ENCODE peak calls at places on chromosomes 13 and 19, in nine cellular contexts. One of them, this sample, is unnamed.

GRCh38 chr19:53521373-53522202 is 16.4 kb upstream of the ZNF331 start:
- DNase-seq in astrocyte of the cerebellum: no peak
- DNase-seq in tibial artery: no peak
- DNase-seq in bronchial epithelial cell: no peak
- DNase-seq in AG10803: no peak
- DNase-seq in A549: no peak
- DNase-seq in breast epithelium: no peak
- DNase-seq in heart right ventricle: no peak
- DNase-seq in testis: no peak
- DNase-seq in this sample: no peak

GRCh38 chr19:33395561-33396550 is 22.3 kb downstream of the CEBPG start:
- DNase-seq in breast epithelium: peak
- DNase-seq in AG10803: peak
- DNase-seq in tibial artery: peak
- DNase-seq in bronchial epithelial cell: no peak
- DNase-seq in astrocyte of the cerebellum: no peak
- DNase-seq in A549: no peak
- DNase-seq in heart right ventricle: peak
- DNase-seq in testis: peak
- DNase-seq in this sample: no peak

GRCh38 chr19:43408043-43408442 is 6.6 kb upstream of the TEX101 start:
- DNase-seq in testis: peak
- DNase-seq in heart right ventricle: no peak
- DNase-seq in A549: no peak
- DNase-seq in breast epithelium: no peak
- DNase-seq in bronchial epithelial cell: no peak
- DNase-seq in AG10803: no peak
- DNase-seq in tibial artery: no peak
- DNase-seq in astrocyte of the cerebellum: no peak
- DNase-seq in this sample: no peak

GRCh38 chr13:49319555-49320350 is 72.0 kb downstream of the CDADC1 start:
- DNase-seq in A549: no peak
- DNase-seq in tibial artery: no peak
- DNase-seq in heart right ventricle: no peak
- DNase-seq in breast epithelium: no peak
- DNase-seq in testis: no peak
- DNase-seq in AG10803: peak
- DNase-seq in bronchial epithelial cell: no peak
- DNase-seq in astrocyte of the cerebellum: no peak
- DNase-seq in this sample: no peak

GRCh38 chr19:39430675-39431593 is 4.8 kb downstream of the RPS16 start:
- DNase-seq in AG10803: peak
- DNase-seq in bronchial epithelial cell: peak
- DNase-seq in A549: peak
- DNase-seq in heart right ventricle: no peak
- DNase-seq in testis: no peak
- DNase-seq in astrocyte of the cerebellum: peak
- DNase-seq in breast epithelium: no peak
- DNase-seq in tibial artery: no peak
- DNase-seq in this sample: peak

GRCh38 chr13:38657191-38657590 is 29.7 kb upstream of the FREM2 start:
- DNase-seq in heart right ventricle: no peak
- DNase-seq in testis: no peak
- DNase-seq in breast epithelium: no peak
- DNase-seq in astrocyte of the cerebellum: peak
- DNase-seq in A549: no peak
- DNase-seq in tibial artery: no peak
- DNase-seq in bronchial epithelial cell: peak
- DNase-seq in AG10803: peak
- DNase-seq in this sample: no peak

GRCh38 chr19:51375504-51376221 is 3.2 kb upstream of the NKG7 start:
- DNase-seq in bronchial epithelial cell: no peak
- DNase-seq in astrocyte of the cerebellum: no peak
- DNase-seq in heart right ventricle: no peak
- DNase-seq in A549: no peak
- DNase-seq in tibial artery: no peak
- DNase-seq in testis: no peak
- DNase-seq in breast epithelium: no peak
- DNase-seq in AG10803: no peak
- DNase-seq in this sample: no peak

GRCh38 chr13:53142301-53142700 is 113.7 kb downstream of the OLFM4 start:
- DNase-seq in A549: no peak
- DNase-seq in AG10803: peak
- DNase-seq in bronchial epithelial cell: no peak
- DNase-seq in heart right ventricle: no peak
- DNase-seq in testis: no peak
- DNase-seq in breast epithelium: no peak
- DNase-seq in astrocyte of the cerebellum: no peak
- DNase-seq in tibial artery: no peak
- DNase-seq in this sample: no peak

GRCh38 chr19:41353466-41354342 is at the start of gene TGFB1:
- DNase-seq in A549: peak
- DNase-seq in breast epithelium: peak
- DNase-seq in testis: peak
- DNase-seq in tibial artery: peak
- DNase-seq in AG10803: peak
- DNase-seq in bronchial epithelial cell: peak
- DNase-seq in astrocyte of the cerebellum: peak
- DNase-seq in heart right ventricle: peak
- DNase-seq in this sample: peak

GRCh38 chr19:45641274-45642105 is 2.3 kb upstream of the EML2 start:
- DNase-seq in breast epithelium: peak
- DNase-seq in AG10803: peak
- DNase-seq in bronchial epithelial cell: peak
- DNase-seq in testis: peak
- DNase-seq in A549: peak
- DNase-seq in tibial artery: peak
- DNase-seq in heart right ventricle: peak
- DNase-seq in astrocyte of the cerebellum: no peak
- DNase-seq in this sample: peak

GRCh38 chr19:46975011-46975917 is 44.4 kb upstream of the NPAS1 start:
- DNase-seq in bronchial epithelial cell: no peak
- DNase-seq in heart right ventricle: no peak
- DNase-seq in astrocyte of the cerebellum: no peak
- DNase-seq in testis: no peak
- DNase-seq in A549: no peak
- DNase-seq in AG10803: peak
- DNase-seq in breast epithelium: no peak
- DNase-seq in tibial artery: no peak
- DNase-seq in this sample: no peak

GRCh38 chr19:29012457-29012856 is 200.5 kb downstream of the UQCRFS1 start:
- DNase-seq in A549: no peak
- DNase-seq in bronchial epithelial cell: no peak
- DNase-seq in heart right ventricle: no peak
- DNase-seq in tibial artery: no peak
- DNase-seq in testis: no peak
- DNase-seq in AG10803: no peak
- DNase-seq in breast epithelium: no peak
- DNase-seq in astrocyte of the cerebellum: no peak
- DNase-seq in this sample: no peak

GRCh38 chr19:30745476-30745985 is 373.3 kb downstream of the ZNF536 start:
- DNase-seq in AG10803: no peak
- DNase-seq in astrocyte of the cerebellum: no peak
- DNase-seq in breast epithelium: no peak
- DNase-seq in heart right ventricle: no peak
- DNase-seq in A549: no peak
- DNase-seq in bronchial epithelial cell: no peak
- DNase-seq in testis: no peak
- DNase-seq in tibial artery: no peak
- DNase-seq in this sample: no peak

GRCh38 chr19:5081441-5082161 is 112.7 kb downstream of the KDM4B start:
- DNase-seq in A549: no peak
- DNase-seq in breast epithelium: no peak
- DNase-seq in heart right ventricle: no peak
- DNase-seq in astrocyte of the cerebellum: no peak
- DNase-seq in tibial artery: no peak
- DNase-seq in AG10803: no peak
- DNase-seq in bronchial epithelial cell: no peak
- DNase-seq in testis: no peak
- DNase-seq in this sample: no peak

GRCh38 chr19:2494447-2495129 is 18.7 kb downstream of the GADD45B start:
- DNase-seq in testis: peak
- DNase-seq in astrocyte of the cerebellum: peak
- DNase-seq in bronchial epithelial cell: no peak
- DNase-seq in heart right ventricle: peak
- DNase-seq in AG10803: peak
- DNase-seq in A549: peak
- DNase-seq in tibial artery: peak
- DNase-seq in breast epithelium: peak
- DNase-seq in this sample: peak

GRCh38 chr13:72505376-72505775 is 222.1 kb downstream of the MZT1 start:
- DNase-seq in heart right ventricle: no peak
- DNase-seq in bronchial epithelial cell: no peak
- DNase-seq in AG10803: no peak
- DNase-seq in tibial artery: no peak
- DNase-seq in breast epithelium: no peak
- DNase-seq in A549: no peak
- DNase-seq in testis: no peak
- DNase-seq in astrocyte of the cerebellum: no peak
- DNase-seq in this sample: no peak

GRCh38 chr19:35348909-35349611 is 1.4 kb downstream of the FFAR1 start:
- DNase-seq in breast epithelium: peak
- DNase-seq in astrocyte of the cerebellum: no peak
- DNase-seq in A549: no peak
- DNase-seq in bronchial epithelial cell: no peak
- DNase-seq in testis: peak
- DNase-seq in heart right ventricle: no peak
- DNase-seq in AG10803: no peak
- DNase-seq in tibial artery: peak
- DNase-seq in this sample: peak

GRCh38 chr13:100694722-100695644 is 20.4 kb upstream of the TMTC4 start:
- DNase-seq in breast epithelium: no peak
- DNase-seq in tibial artery: no peak
- DNase-seq in heart right ventricle: no peak
- DNase-seq in testis: peak
- DNase-seq in A549: peak
- DNase-seq in AG10803: peak
- DNase-seq in bronchial epithelial cell: peak
- DNase-seq in astrocyte of the cerebellum: peak
- DNase-seq in this sample: no peak
- TF ChIP-seq CTCF in breast epithelium: no peak
- TF ChIP-seq CTCF in tibial artery: no peak
- TF ChIP-seq CTCF in heart right ventricle: peak
- TF ChIP-seq CTCF in testis: peak
- TF ChIP-seq CTCF in A549: peak
- TF ChIP-seq CTCF in AG10803: peak
- TF ChIP-seq CTCF in bronchial epithelial cell: peak
- TF ChIP-seq CTCF in astrocyte of the cerebellum: peak
- TF ChIP-seq CTCF in this sample: no peak

GRCh38 chr19:12774588-12775555 is at the start of gene HOOK2:
- DNase-seq in bronchial epithelial cell: peak
- DNase-seq in AG10803: no peak
- DNase-seq in breast epithelium: peak
- DNase-seq in astrocyte of the cerebellum: no peak
- DNase-seq in testis: peak
- DNase-seq in A549: no peak
- DNase-seq in tibial artery: peak
- DNase-seq in heart right ventricle: no peak
- DNase-seq in this sample: peak

GRCh38 chr19:12777217-12778019 is 2.1 kb upstream of the HOOK2 start:
- DNase-seq in heart right ventricle: peak
- DNase-seq in AG10803: peak
- DNase-seq in testis: peak
- DNase-seq in tibial artery: peak
- DNase-seq in astrocyte of the cerebellum: no peak
- DNase-seq in breast epithelium: peak
- DNase-seq in A549: peak
- DNase-seq in bronchial epithelial cell: no peak
- DNase-seq in this sample: peak

GRCh38 chr19:12770922-12771321 is 4.4 kb downstream of the HOOK2 start:
- DNase-seq in A549: no peak
- DNase-seq in astrocyte of the cerebellum: no peak
- DNase-seq in AG10803: no peak
- DNase-seq in tibial artery: no peak
- DNase-seq in bronchial epithelial cell: no peak
- DNase-seq in testis: no peak
- DNase-seq in breast epithelium: no peak
- DNase-seq in heart right ventricle: no peak
- DNase-seq in this sample: no peak

GRCh38 chr19:12772323-12772722 is 3.0 kb downstream of the HOOK2 start:
- DNase-seq in testis: no peak
- DNase-seq in AG10803: no peak
- DNase-seq in breast epithelium: no peak
- DNase-seq in A549: no peak
- DNase-seq in tibial artery: no peak
- DNase-seq in astrocyte of the cerebellum: no peak
- DNase-seq in bronchial epithelial cell: no peak
- DNase-seq in heart right ventricle: peak
- DNase-seq in this sample: no peak

GRCh38 chr19:12773571-12773970 is 1.8 kb downstream of the HOOK2 start:
- DNase-seq in A549: peak
- DNase-seq in heart right ventricle: no peak
- DNase-seq in AG10803: peak
- DNase-seq in tibial artery: no peak
- DNase-seq in astrocyte of the cerebellum: no peak
- DNase-seq in testis: no peak
- DNase-seq in bronchial epithelial cell: no peak
- DNase-seq in breast epithelium: no peak
- DNase-seq in this sample: no peak
- TF ChIP-seq CTCF in A549: no peak
- TF ChIP-seq CTCF in heart right ventricle: peak
- TF ChIP-seq CTCF in AG10803: peak
- TF ChIP-seq CTCF in tibial artery: peak
- TF ChIP-seq CTCF in astrocyte of the cerebellum: peak
- TF ChIP-seq CTCF in testis: no peak
- TF ChIP-seq CTCF in bronchial epithelial cell: peak
- TF ChIP-seq CTCF in breast epithelium: no peak
- TF ChIP-seq CTCF in this sample: no peak

DNA sequence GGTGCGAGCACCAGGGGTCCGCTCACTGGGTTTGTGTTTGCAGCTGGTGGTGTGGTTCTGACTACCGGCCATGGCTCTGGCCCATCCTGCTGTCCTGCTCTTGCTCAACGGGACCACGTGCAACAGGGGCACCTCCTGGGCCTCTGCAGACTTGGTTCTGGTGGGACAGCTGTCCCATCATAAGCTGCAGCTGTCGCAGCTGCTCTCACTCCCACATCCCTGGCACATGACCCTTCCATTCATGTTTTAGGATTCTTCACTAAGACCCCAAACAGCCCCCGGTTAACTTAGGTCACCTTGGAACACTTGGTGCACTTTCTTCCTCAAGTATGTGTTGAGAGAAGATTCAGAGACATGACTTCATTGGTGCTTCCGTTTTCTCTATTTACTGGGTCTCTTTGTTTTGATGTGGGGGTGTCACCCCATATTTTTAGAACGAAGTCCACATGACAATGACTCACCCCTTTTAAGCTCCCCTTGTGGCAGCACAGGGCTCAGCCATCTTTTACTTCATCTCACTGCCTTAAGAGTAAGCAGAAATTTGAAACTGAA is 68.4 kb upstream of the ARHGEF7 start:
- DNase-seq in testis: no peak
- DNase-seq in astrocyte of the cerebellum: no peak
- DNase-seq in bronchial epithelial cell: no peak
- DNase-seq in tibial artery: no peak
- DNase-seq in A549: no peak
- DNase-seq in AG10803: peak
- DNase-seq in breast epithelium: no peak
- DNase-seq in heart right ventricle: no peak
- DNase-seq in this sample: peak
- TF ChIP-seq CTCF in testis: no peak
- TF ChIP-seq CTCF in astrocyte of the cerebellum: peak
- TF ChIP-seq CTCF in bronchial epithelial cell: peak
- TF ChIP-seq CTCF in tibial artery: peak
- TF ChIP-seq CTCF in A549: no peak
- TF ChIP-seq CTCF in AG10803: peak
- TF ChIP-seq CTCF in breast epithelium: no peak
- TF ChIP-seq CTCF in heart right ventricle: no peak
- TF ChIP-seq CTCF in this sample: no peak

GRCh38 chr13:65926750-65927171 is 1303.4 kb downstream of the PCDH9 start:
- DNase-seq in testis: no peak
- DNase-seq in astrocyte of the cerebellum: no peak
- DNase-seq in tibial artery: no peak
- DNase-seq in breast epithelium: no peak
- DNase-seq in bronchial epithelial cell: no peak
- DNase-seq in A549: peak
- DNase-seq in heart right ventricle: peak
- DNase-seq in AG10803: no peak
- DNase-seq in this sample: no peak
- TF ChIP-seq CTCF in testis: no peak
- TF ChIP-seq CTCF in astrocyte of the cerebellum: no peak
- TF ChIP-seq CTCF in tibial artery: peak
- TF ChIP-seq CTCF in breast epithelium: no peak
- TF ChIP-seq CTCF in bronchial epithelial cell: peak
- TF ChIP-seq CTCF in A549: no peak
- TF ChIP-seq CTCF in heart right ventricle: peak
- TF ChIP-seq CTCF in AG10803: no peak
- TF ChIP-seq CTCF in this sample: no peak

This sample was measured in coronary artery.